ENCODE peak calls at places on chromosome 2, in ten cellular contexts. Y is IMR-90; C is Right ventricle myocardium inferior; O is heart right ventricle; N is T-helper 17 cell; V is stimulated activated naive CD8-positive, alpha-beta T cell treated with anti-CD3 and anti-CD28 coated beads, Interleukin-15, Interleukin-2, amounts not matched to agents 100 U/mL and 50 U/mL, for 24 hours; W is esophagus mucosa; F is activated CD4-positive, alpha-beta T cell treated with anti-CD3 and anti-CD28 coated beads for 36 hours; X is naive thymus-derived CD8-positive, alpha-beta T cell; Q is pancreas. M is an unnamed sample.

GRCh38 chr2:110854355-110855081 is 122.1 kb downstream of the ACOXL start:
- ATAC-seq in C (no peak), V (no peak), Q (no peak), F (no peak), W (no peak), Y (no peak), O (no peak), N (no peak), X (no peak), M (peak; percentile 55)

GRCh38 chr2:104766683-104767082 is 87.2 kb upstream of the POU3F3 start:
- ATAC-seq in Y (no peak), O (no peak), F (no peak), N (no peak), C (no peak), V (no peak), W (no peak), X (no peak), Q (no peak), M (no peak)

GRCh38 chr2:98110741-98111140 is 23.8 kb downstream of the VWA3B start:
- ATAC-seq in X (no peak), W (no peak), Y (no peak), V (no peak), C (no peak), O (no peak), F (no peak), N (no peak), Q (no peak), M (no peak)

GRCh38 chr2:174623106-174623680 is 25.6 kb upstream of the WIPF1 start:
- ATAC-seq in O (no peak), N (no peak), Q (no peak), X (no peak), C (no peak), Y (no peak), V (no peak), F (peak; percentile 45), W (no peak), M (no peak)

GRCh38 chr2:202172439-202173191 is 65.8 kb downstream of the SUMO1 start:
- ATAC-seq in Q (no peak), W (no peak), C (no peak), N (peak; percentile 94), O (no peak), F (peak; percentile 84), X (peak; percentile 53), Y (peak; percentile 59), V (peak; percentile 87), M (peak; percentile 55)

GRCh38 chr2:73268368-73268830 is 15.9 kb downstream of the FBXO41 start:
- ATAC-seq in Y (no peak), W (no peak), V (no peak), O (no peak), F (no peak), C (no peak), N (no peak), X (no peak), Q (no peak), M (no peak)

GRCh38 chr2:240624011-240624949 is 1.0 kb upstream of the GPR35 start:
- ATAC-seq in N (no peak), Y (no peak), C (no peak), O (no peak), X (no peak), V (no peak), F (no peak), Q (no peak), W (no peak), M (no peak)

GRCh38 chr2:231720971-231721640 is 12.8 kb downstream of the PTMA start:
- ATAC-seq in F (peak; percentile 43), X (no peak), Y (no peak), C (no peak), O (no peak), V (peak; percentile 26), N (peak; percentile 46), Q (no peak), W (no peak), M (peak; percentile 87)

GRCh38 chr2:160253440-160254296 is 53.6 kb upstream of the ITGB6 start:
- ATAC-seq in F (no peak), Y (peak; percentile 22), Q (peak; percentile 70), V (no peak), N (no peak), W (no peak), C (peak; percentile 54), X (no peak), O (peak; percentile 68), M (no peak)

GRCh38 chr2:190062053-190062452 is 476 bp downstream of the MSTN start:
- ATAC-seq in C (no peak), V (no peak), Y (no peak), X (no peak), O (no peak), W (no peak), Q (no peak), N (no peak), F (no peak), M (no peak)

GRCh38 chr2:127115471-127116199 is 8.7 kb upstream of the BIN1 start:
- ATAC-seq in F (no peak), W (no peak), V (no peak), N (no peak), O (no peak), Q (no peak), C (no peak), Y (no peak), X (no peak), M (no peak)

GRCh38 chr2:44747794-44748193 is 193.7 kb upstream of the SIX3 start:
- ATAC-seq in N (no peak), W (no peak), X (no peak), Y (no peak), V (no peak), F (no peak), O (no peak), Q (no peak), C (no peak), M (no peak)

GRCh38 chr2:166632616-166633015 is 138.6 kb upstream of the SCN7A start:
- ATAC-seq in V (no peak), Q (no peak), F (no peak), N (no peak), Y (peak; percentile 85), C (no peak), X (no peak), W (no peak), O (no peak), M (no peak)

GRCh38 chr2:58553937-58554336 is 312.8 kb upstream of the FANCL start:
- ATAC-seq in N (no peak), C (no peak), F (no peak), Q (no peak), X (no peak), V (no peak), Y (no peak), O (no peak), W (no peak), M (no peak)

GRCh38 chr2:64329848-64330247 is 124.1 kb upstream of the LGALSL start:
- ATAC-seq in O (peak; percentile 74), C (peak; percentile 29), Q (no peak), W (peak; percentile 58), N (no peak), Y (peak; percentile 28), X (no peak), V (no peak), F (no peak), M (no peak)

GRCh38 chr2:33583194-33583938 is 15.7 kb downstream of the FAM98A start:
- ATAC-seq in C (no peak), W (no peak), X (peak; percentile 40), O (peak; percentile 41), Q (no peak), V (no peak), Y (peak; percentile 77), F (no peak), N (peak; percentile 65), M (no peak)

GRCh38 chr2:68521037-68521436 is 53.7 kb downstream of the APLF start:
- ATAC-seq in V (no peak), O (no peak), Q (no peak), Y (no peak), N (no peak), X (no peak), C (no peak), F (peak; percentile 84), W (no peak), M (no peak)

GRCh38 chr2:3222636-3223035 is 155.0 kb downstream of the EIPR1 start:
- ATAC-seq in Q (no peak), X (peak; percentile 82), O (no peak), C (no peak), W (no peak), N (peak; percentile 81), Y (no peak), F (peak; percentile 77), V (peak; percentile 75), M (peak; percentile 79)

GRCh38 chr2:161480123-161480522 is 64.0 kb downstream of the TBR1 start:
- ATAC-seq in V (no peak), W (no peak), Q (no peak), O (no peak), X (no peak), F (no peak), N (no peak), Y (no peak), C (no peak), M (no peak)

GRCh38 chr2:204255469-204255868 is 289.8 kb upstream of the PARD3B start:
- ATAC-seq in O (no peak), V (no peak), Y (no peak), X (no peak), W (no peak), F (peak; percentile 39), Q (no peak), C (no peak), N (no peak), M (no peak)

GRCh38 chr2:8488001-8488738 is 193.7 kb upstream of the ID2 start:
- ATAC-seq in W (no peak), O (no peak), C (no peak), F (peak; percentile 85), Q (no peak), N (peak; percentile 87), Y (no peak), V (peak; percentile 92), X (peak; percentile 99), M (peak; percentile 94)

GRCh38 chr2:17644997-17645715 is 104.7 kb downstream of the VSNL1 start:
- ATAC-seq in C (no peak), Y (peak; percentile 24), N (no peak), V (no peak), X (no peak), W (peak; percentile 58), F (no peak), Q (no peak), O (peak; percentile 27), M (no peak)

GRCh38 chr2:3042601-3043585 is 334.7 kb downstream of the EIPR1 start:
- ATAC-seq in V (no peak), W (peak; percentile 21), F (no peak), N (no peak), O (no peak), C (peak; percentile 57), Y (no peak), X (no peak), Q (peak; percentile 81), M (peak; percentile 25)

GRCh38 chr2:221074238-221074637 is 497.9 kb downstream of the EPHA4 start:
- ATAC-seq in C (no peak), Q (no peak), V (no peak), F (no peak), O (peak; percentile 32), Y (no peak), N (no peak), X (no peak), W (no peak), M (no peak)

GRCh38 chr2:44578401-44579135 is 216.8 kb downstream of the CAMKMT start:
- ATAC-seq in C (no peak), X (no peak), V (peak; percentile 84), O (no peak), N (no peak), Q (no peak), W (no peak), F (peak; percentile 96), Y (peak; percentile 62), M (peak; percentile 85)

GRCh38 chr2:69634197-69634821 is 9.2 kb downstream of the AAK1 start:
- ATAC-seq in C (no peak), Q (no peak), F (peak; percentile 71), V (no peak), W (peak; percentile 26), Y (no peak), X (peak; percentile 42), N (peak; percentile 37), O (no peak), M (no peak)

GRCh38 chr2:11414372-11415124 is 51.4 kb downstream of the E2F6 start:
- ATAC-seq in Y (no peak), N (no peak), C (no peak), W (no peak), X (no peak), F (no peak), V (no peak), O (no peak), Q (no peak), M (no peak)

GRCh38 chr2:239310401-239311061 is 90.3 kb downstream of the HDAC4 start:
- ATAC-seq in F (no peak), W (no peak), X (no peak), N (no peak), C (no peak), V (no peak), O (peak; percentile 24), Q (no peak), Y (no peak), M (no peak)

M was measured in stimulated activated memory B cell treated with anti-CD40 and anti-IgM and Interleukin-4, amounts not matched to agents 10 μg/mL and 1 μg/mL and 100 μg/mL, for 72 hours.